ENCODE peak calls at places on chromosomes 7 and 10, in six cellular contexts. Y is ovary, G is lower lobe of right lung, P is fibroblast of lung, R is lower leg skin, U is HFF-Myc. D is an unnamed sample.

GRCh38 chr10:7872041-7872442 is 53.7 kb downstream of the TAF3 start:
- DNase-seq in R (no peak), U (no peak), G (no peak), P (peak; percentile 37), Y (no peak), D (peak; percentile 31)

GRCh38 chr7:95871078-95871848 is 98.9 kb downstream of the DYNC1I1 start:
- DNase-seq in P (peak; percentile 65), U (peak; percentile 12), Y (peak; percentile 24), G (no peak), R (no peak), D (peak; percentile 71)

GRCh38 chr7:40700653-40701475 is 566.1 kb downstream of the SUGCT start:
- DNase-seq in P (no peak), G (no peak), Y (no peak), U (no peak), R (no peak), D (peak; percentile 16)

GRCh38 chr10:114523876-114524275 is 119.6 kb upstream of the AFAP1L2 start:
- DNase-seq in U (no peak), Y (no peak), G (no peak), R (no peak), P (no peak), D (no peak)

GRCh38 chr7:28739826-28740225 is 218.3 kb downstream of the TRIL start:
- DNase-seq in U (no peak), Y (no peak), G (no peak), P (no peak), R (no peak), D (no peak)

GRCh38 chr10:110978204-110978603 is 58.8 kb downstream of the SHOC2 start:
- DNase-seq in G (no peak), Y (no peak), U (no peak), P (no peak), R (no peak), D (no peak)

GRCh38 chr10:79404690-79405131 is 40.7 kb downstream of the ZCCHC24 start:
- DNase-seq in R (peak; percentile 81), U (no peak), P (no peak), G (peak; percentile 28), Y (peak; percentile 38), D (no peak)

GRCh38 chr7:105896407-105896842 is 20.0 kb upstream of the ATXN7L1 start:
- DNase-seq in Y (no peak), G (peak; percentile 56), U (peak; percentile 52), P (peak; percentile 18), R (no peak), D (peak; percentile 25)

DNA sequence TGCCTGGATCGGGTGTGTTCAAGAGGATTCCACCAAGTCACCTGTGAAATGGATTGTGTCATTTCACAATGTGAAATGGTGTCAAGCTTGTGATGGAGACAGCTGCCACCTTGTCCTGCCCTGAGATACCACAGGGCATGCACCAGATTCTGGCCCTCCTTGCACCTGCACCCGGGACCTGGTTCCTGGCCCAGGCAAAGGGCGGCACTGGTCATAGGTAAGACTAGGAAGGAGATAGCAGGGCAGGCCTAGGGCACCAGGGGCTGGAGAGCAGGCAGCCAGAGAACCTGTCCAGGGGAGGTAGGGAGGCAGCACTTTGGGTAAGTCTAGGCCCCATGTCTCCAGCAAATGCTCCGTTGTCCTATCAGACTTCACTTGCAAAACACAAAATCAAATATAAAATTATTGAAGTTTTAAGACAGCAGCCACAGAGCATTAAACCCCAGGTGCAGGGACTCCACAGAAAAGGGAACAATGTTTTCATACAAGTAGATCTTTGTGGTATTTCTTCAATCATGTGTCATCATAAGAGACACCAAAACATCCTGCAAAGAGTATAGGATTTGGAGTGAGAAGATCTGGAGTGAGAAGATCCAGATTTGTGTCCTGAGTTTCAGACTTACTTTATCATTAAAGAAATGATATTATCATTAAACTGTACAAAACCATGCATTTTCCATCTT is 22.7 kb upstream of the ZNF800 start:
- DNase-seq in U (no peak), Y (no peak), G (no peak), P (no peak), R (no peak), D (no peak)
- H3K4me3 ChIP-seq in U (no peak overlapping the region), Y (no peak overlapping the region), G (no peak overlapping the region), P (no peak overlapping the region), R (no peak overlapping the region), D (no peak overlapping the region)

DNA sequence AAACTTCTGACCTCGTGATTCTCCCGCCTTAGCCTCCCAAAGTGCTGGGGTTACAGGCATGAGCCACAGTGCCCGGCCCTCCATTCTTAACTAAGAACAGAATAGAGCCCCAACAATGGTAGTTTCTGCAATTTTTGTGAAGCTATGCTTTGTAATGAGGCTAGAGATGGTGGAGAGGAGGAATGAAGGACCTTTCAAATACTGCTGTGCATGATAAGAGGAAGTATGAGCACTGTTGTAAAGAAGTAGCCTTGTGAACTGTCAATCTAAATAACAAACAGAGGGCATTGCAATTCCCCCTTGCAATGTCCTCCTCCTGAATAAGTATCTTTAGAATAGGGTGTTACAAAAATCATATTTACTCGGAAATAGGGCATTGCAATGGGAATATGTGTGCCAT is 70.2 kb downstream of the EVX1 start:
- DNase-seq in P (no peak), R (no peak), Y (no peak), U (no peak), G (no peak), D (no peak)
- H3K4me3 ChIP-seq in P (no peak overlapping the region), R (no peak overlapping the region), Y (no peak overlapping the region), U (no peak overlapping the region), G (no peak overlapping the region), D (no peak overlapping the region)

GRCh38 chr7:24501452-24502134 is 71.7 kb upstream of the PALS2 start:
- DNase-seq in G (no peak), R (no peak), P (no peak), Y (no peak), U (no peak), D (no peak)

GRCh38 chr7:24500599-24501451 is 72.4 kb upstream of the PALS2 start:
- DNase-seq in G (no peak), R (no peak), U (no peak), Y (no peak), P (no peak), D (no peak)

GRCh38 chr7:24496031-24496430 is 77.2 kb upstream of the PALS2 start:
- DNase-seq in P (no peak), Y (no peak), R (no peak), U (no peak), G (no peak), D (no peak)

GRCh38 chr7:24494832-24495231 is 78.4 kb upstream of the PALS2 start:
- DNase-seq in G (no peak), P (no peak), R (no peak), Y (no peak), U (no peak), D (no peak)

DNA sequence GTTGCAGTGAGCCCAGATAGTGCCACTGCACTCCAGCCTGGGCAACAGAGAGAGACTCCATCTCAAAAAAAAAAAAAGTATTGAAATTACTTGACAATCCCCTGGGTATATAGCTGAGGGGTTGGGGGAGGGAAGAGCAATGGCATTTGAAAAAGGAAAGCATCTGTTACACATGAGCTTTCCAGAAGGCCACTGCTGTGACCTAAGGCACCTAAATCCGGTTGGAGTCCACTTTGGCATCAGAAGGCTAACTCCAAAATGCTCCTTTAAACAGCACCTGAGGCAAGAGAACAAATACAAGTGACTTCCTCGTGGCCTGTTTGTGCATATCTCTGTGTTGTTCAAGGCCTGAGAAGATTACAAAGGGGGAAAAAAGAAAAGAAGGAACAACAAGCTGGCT is 74.8 kb upstream of the PALS2 start:
- DNase-seq in P (no peak), R (no peak), U (no peak), G (no peak), Y (no peak), D (no peak)
- H3K4me3 ChIP-seq in P (no peak overlapping the region), R (no peak overlapping the region), U (no peak overlapping the region), G (no peak overlapping the region), Y (no peak overlapping the region), D (no peak overlapping the region)

DNA sequence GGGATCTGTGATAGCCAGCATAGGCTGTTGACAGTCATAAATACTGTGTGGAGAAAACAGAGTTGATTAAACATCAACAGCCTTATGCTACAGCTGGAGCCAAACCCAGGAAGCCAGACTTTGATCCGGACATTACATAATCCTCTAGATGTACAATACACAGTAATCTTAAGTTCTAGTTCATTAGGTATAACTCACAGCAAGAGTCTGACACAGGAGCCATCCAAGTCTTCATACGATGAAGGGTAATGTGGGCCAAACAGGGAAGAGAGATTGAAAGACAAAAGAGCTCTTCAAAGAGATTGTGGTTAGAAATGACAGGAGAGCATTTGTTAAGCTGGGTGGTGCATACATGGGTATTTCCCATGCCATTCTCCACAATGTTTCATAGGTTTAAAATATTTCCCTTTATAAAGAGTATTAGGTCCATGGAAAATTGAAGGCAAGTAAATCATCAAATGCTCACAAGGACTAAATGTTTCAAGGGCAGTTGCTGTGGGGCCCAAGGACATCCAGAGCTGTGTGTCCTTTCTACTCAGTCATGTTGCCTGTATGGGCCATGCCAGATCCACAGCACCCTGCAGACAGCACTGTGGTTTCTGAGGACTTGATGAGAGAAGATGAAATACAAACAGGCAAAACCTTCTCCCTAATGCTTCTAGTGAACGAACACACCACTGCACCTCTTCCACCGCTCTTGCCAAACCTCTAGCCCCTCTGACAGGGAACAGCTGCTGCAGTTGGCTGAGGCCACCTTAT is 14.4 kb downstream of the CYP3A7 start:
- DNase-seq in R (no peak), P (no peak), U (no peak), Y (no peak), G (no peak), D (peak; percentile 38)
- H3K4me3 ChIP-seq in R (no peak overlapping the region), P (no peak overlapping the region), U (no peak overlapping the region), Y (no peak overlapping the region), G (no peak overlapping the region), D (no peak overlapping the region)

GRCh38 chr7:49613759-49614158 is 159.7 kb upstream of the VWC2 start:
- DNase-seq in R (no peak), P (no peak), Y (no peak), U (no peak), G (no peak), D (no peak)
- H3K4me3 ChIP-seq in R (no peak overlapping the region), P (no peak overlapping the region), Y (no peak overlapping the region), U (no peak overlapping the region), G (no peak overlapping the region), D (no peak overlapping the region)

DNA sequence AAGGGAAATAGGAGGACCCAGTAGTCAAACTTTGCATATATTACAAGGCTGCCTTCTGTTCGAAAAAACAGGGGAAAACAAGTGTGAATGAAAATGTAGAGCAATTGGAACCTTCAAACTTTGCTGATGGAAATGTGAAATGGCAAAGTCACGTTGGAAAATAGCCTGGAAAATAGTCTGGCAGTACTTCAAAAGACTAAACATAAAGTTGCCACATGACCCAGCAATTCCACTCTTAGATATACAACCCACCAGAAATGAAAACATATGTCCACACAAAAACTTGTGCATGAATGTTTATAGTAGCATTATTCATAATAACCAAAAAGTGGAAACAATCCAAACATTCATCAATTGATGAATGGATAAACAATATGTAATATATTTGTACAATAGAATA is 78.5 kb upstream of the IFRD1 start:
- DNase-seq in Y (no peak), U (no peak), R (no peak), P (peak; percentile 84), G (no peak), D (no peak)
- H3K4me3 ChIP-seq in Y (no peak overlapping the region), U (no peak overlapping the region), R (no peak overlapping the region), P (no peak overlapping the region), G (no peak overlapping the region), D (no peak overlapping the region)

GRCh38 chr10:65358565-65358964 is 1567.3 kb upstream of the LRRTM3 start:
- DNase-seq in P (peak; percentile 34), U (no peak), Y (no peak), R (no peak), G (no peak), D (peak; percentile 58)
- H3K4me3 ChIP-seq in P (no peak overlapping the region), U (no peak overlapping the region), Y (no peak overlapping the region), R (no peak overlapping the region), G (no peak overlapping the region), D (no peak overlapping the region)

D was measured in hepatocyte.